ENCODE peak calls at places on chromosomes 13 and 19, in seven cellular contexts. H is lower lobe of right lung, L is AG09319, Y is T-helper 2 cell, Z is neural crest cell, M is WTC11, K is heart right ventricle. F is an unnamed sample.

GRCh38 chr19:19543640-19544039 is 5.6 kb downstream of the CILP2 start:
- DNase-seq in Y (no peak), L (no peak), H (no peak), K (no peak), Z (no peak), M (no peak), F (no peak)

GRCh38 chr19:16153582-16154336 is 10.3 kb downstream of the HSH2D start:
- DNase-seq in Y (no peak), M (peak), Z (no peak), L (no peak), K (no peak), H (no peak), F (no peak)

GRCh38 chr13:105579821-105580707 is 955.4 kb downstream of the EFNB2 start:
- DNase-seq in H (no peak), M (no peak), Y (no peak), K (no peak), L (no peak), Z (no peak), F (no peak)

GRCh38 chr13:25688524-25688923 is 316.8 kb downstream of the ATP8A2 start:
- DNase-seq in L (no peak), M (no peak), Y (no peak), H (no peak), Z (no peak), K (no peak), F (no peak)

GRCh38 chr13:74443623-74444022 is 309.4 kb upstream of the KLF12 start:
- DNase-seq in L (peak), K (no peak), Z (no peak), Y (no peak), M (no peak), H (no peak), F (no peak)

GRCh38 chr19:58499021-58499927 is 12.5 kb downstream of the SLC27A5 start:
- DNase-seq in Z (peak), H (peak), M (peak), L (peak), K (peak), Y (peak), F (peak)

GRCh38 chr19:11446652-11447301 is 11.3 kb downstream of the PRKCSH start:
- DNase-seq in L (no peak), Z (peak), Y (peak), M (peak), K (peak), H (no peak), F (no peak)

GRCh38 chr13:37747071-37747612 is 122.4 kb downstream of the TRPC4 start:
- DNase-seq in M (no peak), K (no peak), Y (no peak), L (peak), H (no peak), Z (no peak), F (no peak)

GRCh38 chr19:2856457-2857055 is 10.6 kb upstream of the ZNF556 start:
- DNase-seq in Y (peak), M (no peak), H (no peak), L (no peak), K (no peak), Z (no peak), F (no peak)

GRCh38 chr13:35840991-35841604 is 290.1 kb downstream of the DCLK1 start:
- DNase-seq in H (no peak), Y (no peak), M (no peak), L (no peak), K (no peak), Z (no peak), F (no peak)

GRCh38 chr13:33204130-33204927 is 81.2 kb downstream of the STARD13 start:
- DNase-seq in H (no peak), M (no peak), Z (no peak), L (peak), K (peak), Y (no peak), F (peak)

GRCh38 chr13:97107815-97108534 is 113.7 kb upstream of the OXGR1 start:
- DNase-seq in M (no peak), L (no peak), Z (no peak), H (no peak), Y (no peak), K (no peak), F (no peak)

GRCh38 chr13:93338906-93339305 is 112.3 kb downstream of the GPC6 start:
- DNase-seq in K (no peak), Z (no peak), M (no peak), H (no peak), L (no peak), Y (no peak), F (no peak)

GRCh38 chr19:17021793-17022590 is 4.6 kb downstream of the CPAMD8 start:
- DNase-seq in Y (no peak), H (peak), Z (no peak), K (no peak), M (no peak), L (no peak), F (no peak)

GRCh38 chr13:76216729-76217128 is 580.6 kb downstream of the LMO7 start:
- DNase-seq in L (no peak), Z (no peak), H (no peak), M (no peak), Y (no peak), K (no peak), F (no peak)

GRCh38 chr13:93714171-93714570 is 487.6 kb downstream of the GPC6 start:
- DNase-seq in H (no peak), Y (no peak), M (no peak), Z (no peak), L (no peak), K (no peak), F (no peak)

GRCh38 chr19:11421607-11422098 is 2.5 kb upstream of the RGL3 start:
- DNase-seq in K (peak), H (peak), Y (peak), M (peak), L (no peak), Z (peak), F (no peak)

GRCh38 chr19:11931051-11931450 is 6.1 kb downstream of the ZNF700 start:
- DNase-seq in Z (no peak), Y (no peak), L (no peak), K (no peak), H (no peak), M (no peak), F (no peak)

GRCh38 chr13:99339736-99340392 is 32.7 kb upstream of the GPR183 start:
- DNase-seq in M (no peak), K (no peak), L (no peak), Z (no peak), Y (peak), H (no peak), F (no peak)

GRCh38 chr19:54247106-54247930 is 4.7 kb upstream of the LILRA6 start:
- DNase-seq in L (no peak), H (no peak), M (no peak), K (no peak), Z (no peak), Y (no peak), F (no peak)

GRCh38 chr19:33780746-33781145 is 15.9 kb upstream of the KCTD15 start:
- DNase-seq in L (no peak), H (no peak), Y (no peak), K (no peak), M (no peak), Z (no peak), F (no peak)

GRCh38 chr19:30780032-30780431 is 407.8 kb downstream of the ZNF536 start:
- DNase-seq in Y (no peak), L (no peak), Z (no peak), H (no peak), M (no peak), K (no peak), F (no peak)

GRCh38 chr13:57627663-57628062 is 3.9 kb upstream of the PCDH17 start:
- DNase-seq in Z (no peak), K (no peak), M (no peak), Y (no peak), H (no peak), L (no peak), F (no peak)

GRCh38 chr13:79463604-79464003 is 17.4 kb upstream of the NDFIP2 start:
- DNase-seq in H (no peak), K (no peak), L (no peak), M (no peak), Y (no peak), Z (no peak), F (no peak)

GRCh38 chr13:94858856-94859811 is 146.8 kb upstream of the SOX21 start:
- DNase-seq in K (peak), Y (no peak), Z (no peak), L (no peak), M (no peak), H (peak), F (peak)

GRCh38 chr19:54209058-54209747 is 8.5 kb downstream of the RPS9 start:
- DNase-seq in Y (no peak), L (no peak), H (no peak), K (no peak), Z (no peak), M (peak), F (no peak)

GRCh38 chr13:27792393-27793218 is at the start of gene GSX1:
- DNase-seq in K (peak), Z (peak), L (no peak), Y (no peak), M (peak), H (peak), F (peak)

GRCh38 chr19:5507056-5507624 is 51.9 kb downstream of the ZNRF4 start:
- DNase-seq in K (no peak), Z (no peak), Y (no peak), M (no peak), L (no peak), H (no peak), F (no peak)

GRCh38 chr13:27556109-27556508 is 64.2 kb downstream of the LNX2 start:
- DNase-seq in L (peak), H (no peak), Z (no peak), M (no peak), K (no peak), Y (no peak), F (no peak)

GRCh38 chr13:75423383-75423782 is 58.6 kb downstream of the TBC1D4 start:
- DNase-seq in Z (no peak), Y (no peak), M (no peak), K (no peak), L (no peak), H (no peak), F (no peak)

GRCh38 chr19:53394522-53394973 is 401 bp upstream of the ZNF765 start:
- DNase-seq in Y (no peak), K (peak), Z (no peak), M (peak), H (peak), L (peak), F (peak)

GRCh38 chr13:58619396-58620113 is 988.0 kb downstream of the PCDH17 start:
- DNase-seq in L (no peak), Z (no peak), Y (no peak), K (no peak), H (no peak), M (no peak), F (no peak)

GRCh38 chr19:35070471-35070870 is 28.9 kb downstream of the HPN start:
- DNase-seq in Y (no peak), M (no peak), H (no peak), L (no peak), K (no peak), Z (no peak), F (no peak)

GRCh38 chr19:33703821-33704220 is 82.1 kb downstream of the CHST8 start:
- DNase-seq in H (no peak), K (no peak), M (no peak), Z (no peak), L (no peak), Y (no peak), F (no peak)

GRCh38 chr13:112158961-112159360 is 92.0 kb downstream of the SOX1 start:
- DNase-seq in H (no peak), Z (no peak), K (no peak), L (no peak), Y (no peak), M (no peak), F (no peak)